ENCODE peak calls at places on chromosome 13, in seven cellular contexts. O is nephron progenitor cell; S is activated CD8-positive, alpha-beta memory T cell treated with anti-CD3 and anti-CD28 coated beads for 24 hours; J is kidney; D is fibroblast of mammary gland; I is KBM-7; T is stimulated activated CD4-positive, alpha-beta T cell treated with anti-CD3 and anti-CD28 coated beads, Interleukin-4, amount 100 ng/mL, for 4 hours. H is an unnamed sample.

GRCh38 chr13:114105351-114106225 is 26.8 kb downstream of the RASA3 start:
- DNase-seq in O (no peak), S (no peak), J (peak; percentile 63), D (no peak), I (no peak), T (no peak), H (no peak)

GRCh38 chr13:95502216-95502615 is 50.3 kb upstream of the CLDN10 start:
- DNase-seq in O (no peak), S (no peak), J (no peak), D (no peak), I (no peak), T (no peak), H (no peak)

GRCh38 chr13:98300956-98301641 is 124.0 kb upstream of the RNF113B start:
- DNase-seq in O (no peak), S (no peak), J (no peak), D (no peak), I (no peak), T (no peak), H (no peak)

GRCh38 chr13:28535734-28536133 is 40.8 kb upstream of the FLT1 start:
- DNase-seq in O (no peak), S (no peak), J (no peak), D (no peak), I (no peak), T (no peak), H (no peak)

GRCh38 chr13:67148219-67148583 is 81.9 kb downstream of the PCDH9 start:
- DNase-seq in O (no peak), S (no peak), J (no peak), D (peak; percentile 62), I (no peak), T (no peak), H (no peak)

GRCh38 chr13:34174671-34175145 is 356.8 kb downstream of the RFC3 start:
- DNase-seq in O (no peak), S (no peak), J (no peak), D (peak; percentile 47), I (no peak), T (no peak), H (no peak)

GRCh38 chr13:103273825-103274224 is 207.6 kb upstream of the SLC10A2 start:
- DNase-seq in O (no peak), S (no peak), J (no peak), D (no peak), I (no peak), T (no peak), H (no peak)

GRCh38 chr13:39506559-39507390 is 96.2 kb downstream of the LHFPL6 start:
- DNase-seq in O (no peak), S (no peak), J (no peak), D (no peak), I (no peak), T (no peak), H (no peak)

GRCh38 chr13:50512602-50513527 is 330.6 kb downstream of the DLEU7 start:
- DNase-seq in O (peak; percentile 38), S (peak; percentile 71), J (peak; percentile 79), D (peak; percentile 41), I (peak; percentile 74), T (peak; percentile 22), H (peak; percentile 3)

GRCh38 chr13:96297360-96297759 is 207.5 kb downstream of the HS6ST3 start:
- DNase-seq in O (no peak), S (no peak), J (no peak), D (no peak), I (no peak), T (no peak), H (no peak)

GRCh38 chr13:28628250-28628649 is 30.7 kb upstream of the POMP start:
- DNase-seq in O (no peak), S (no peak), J (no peak), D (no peak), I (peak; percentile 18), T (no peak), H (no peak)

GRCh38 chr13:93305886-93306285 is 79.3 kb downstream of the GPC6 start:
- DNase-seq in O (no peak), S (no peak), J (no peak), D (peak; percentile 25), I (no peak), T (no peak), H (no peak)

GRCh38 chr13:94157705-94158218 is 321.7 kb downstream of the DCT start:
- DNase-seq in O (no peak), S (no peak), J (no peak), D (peak; percentile 79), I (no peak), T (no peak), H (no peak)

GRCh38 chr13:28544026-28544425 is 49.1 kb upstream of the FLT1 start:
- DNase-seq in O (no peak), S (no peak), J (no peak), D (peak; percentile 77), I (no peak), T (no peak), H (no peak)

GRCh38 chr13:21637296-21637695 is 33.3 kb upstream of the MICU2 start:
- DNase-seq in O (no peak), S (peak; percentile 62), J (peak; percentile 89), D (peak; percentile 56), I (peak; percentile 68), T (peak; percentile 19), H (no peak)

GRCh38 chr13:97749174-97749573 is 204.3 kb upstream of the IPO5 start:
- DNase-seq in O (no peak), S (no peak), J (no peak), D (peak; percentile 54), I (no peak), T (no peak), H (no peak)

GRCh38 chr13:73428137-73428536 is 369.3 kb downstream of the KLF5 start:
- DNase-seq in O (no peak), S (no peak), J (no peak), D (peak; percentile 78), I (no peak), T (no peak), H (no peak)

GRCh38 chr13:24086642-24087041 is 73.9 kb upstream of the SPATA13 start:
- DNase-seq in O (peak; percentile 7), S (no peak), J (no peak), D (no peak), I (no peak), T (no peak), H (no peak)

GRCh38 chr13:20332361-20333096 is 100.4 kb upstream of the GJB6 start:
- DNase-seq in O (no peak), S (no peak), J (no peak), D (peak; percentile 78), I (no peak), T (no peak), H (no peak)

GRCh38 chr13:56615572-56615971 is 525.1 kb upstream of the PRR20A start:
- DNase-seq in O (no peak), S (no peak), J (no peak), D (no peak), I (no peak), T (no peak), H (no peak)

GRCh38 chr13:106133025-106133424 is 402.4 kb downstream of the EFNB2 start:
- DNase-seq in O (no peak), S (no peak), J (no peak), D (peak; percentile 74), I (no peak), T (no peak), H (no peak)

GRCh38 chr13:109397285-109397684 is 389.1 kb downstream of the IRS2 start:
- DNase-seq in O (no peak), S (no peak), J (no peak), D (no peak), I (no peak), T (no peak), H (no peak)

GRCh38 chr13:30870049-30870884 is 35.8 kb upstream of the MEDAG start:
- DNase-seq in O (peak; percentile 59), S (peak; percentile 52), J (peak; percentile 90), D (peak; percentile 100), I (peak; percentile 68), T (peak; percentile 11), H (no peak)

GRCh38 chr13:30394798-30395191 is 27.5 kb upstream of the UBE2L5 start:
- DNase-seq in O (no peak), S (no peak), J (no peak), D (peak; percentile 19), I (peak; percentile 37), T (no peak), H (no peak)

GRCh38 chr13:77878186-77878585 is 40.4 kb downstream of the EDNRB start:
- DNase-seq in O (no peak), S (no peak), J (no peak), D (peak; percentile 68), I (no peak), T (no peak), H (no peak)